ENCODE peak calls at places on chromosome 2, in four cellular contexts. B is lower lobe of right lung, Q is HCT116, N is SK-N-SH. V is an unnamed sample.

GRCh38 chr2:62424899-62425298 is 81.1 kb downstream of the TMEM17 start:
- DNase-seq in B (no peak), Q (no peak), N (no peak), V (no peak)

GRCh38 chr2:70047406-70048033 is 39.8 kb upstream of the PCBP1 start:
- DNase-seq in B (no peak), Q (no peak), N (no peak), V (no peak)

GRCh38 chr2:197229509-197230458 is 80.8 kb downstream of the ANKRD44 start:
- DNase-seq in B (no peak), Q (no peak), N (no peak), V (no peak)

GRCh38 chr2:224930990-224931389 is 111.3 kb downstream of the DOCK10 start:
- DNase-seq in B (no peak), Q (no peak), N (no peak), V (no peak)

GRCh38 chr2:176507736-176508135 is 238.5 kb downstream of the MTX2 start:
- DNase-seq in B (no peak), Q (no peak), N (no peak), V (no peak)

GRCh38 chr2:96353032-96353561 is 17.5 kb downstream of the NCAPH start:
- DNase-seq in B (no peak), Q (no peak), N (peak), V (peak)

GRCh38 chr2:230939691-230940475 is 14.8 kb upstream of the GPR55 start:
- DNase-seq in B (no peak), Q (no peak), N (no peak), V (no peak)

GRCh38 chr2:151730242-151730975 is 3.9 kb downstream of the NEB start:
- DNase-seq in B (no peak), Q (no peak), N (no peak), V (no peak)

GRCh38 chr2:52072949-52073348 is 1041.0 kb upstream of the NRXN1 start:
- DNase-seq in B (no peak), Q (no peak), N (no peak), V (no peak)

GRCh38 chr2:38515155-38516074 is 87.3 kb downstream of the HNRNPLL start:
- DNase-seq in B (peak), Q (no peak), N (no peak), V (peak)

GRCh38 chr2:75031906-75032803 is 73.7 kb downstream of the POLE4 start:
- DNase-seq in B (no peak), Q (no peak), N (no peak), V (no peak)

GRCh38 chr2:128374001-128374710 is 55.5 kb upstream of the HS6ST1 start:
- DNase-seq in B (peak), Q (no peak), N (no peak), V (no peak)

GRCh38 chr2:26344581-26345283 is 1.2 kb upstream of the SELENOI start:
- DNase-seq in B (no peak), Q (peak), N (no peak), V (no peak)

GRCh38 chr2:47300081-47300480 is 102.9 kb upstream of the MSH2 start:
- DNase-seq in B (no peak), Q (no peak), N (no peak), V (no peak)

GRCh38 chr2:172427990-172428840 is 829 bp downstream of the ITGA6 start:
- DNase-seq in B (peak), Q (no peak), N (peak), V (peak)

GRCh38 chr2:177175917-177176668 is 36.5 kb upstream of the HNRNPA3 start:
- DNase-seq in B (no peak), Q (no peak), N (no peak), V (no peak)

GRCh38 chr2:157336137-157336721 is 10.6 kb upstream of the ERMN start:
- DNase-seq in B (no peak), Q (peak), N (peak), V (no peak)

GRCh38 chr2:12797815-12798214 is 81.1 kb downstream of the TRIB2 start:
- DNase-seq in B (no peak), Q (no peak), N (no peak), V (no peak)

GRCh38 chr2:28631514-28632206 is 120.0 kb upstream of the PPP1CB start:
- DNase-seq in B (no peak), Q (no peak), N (no peak), V (no peak)

GRCh38 chr2:204842731-204843490 is 297.6 kb downstream of the PARD3B start:
- DNase-seq in B (no peak), Q (no peak), N (no peak), V (no peak)

GRCh38 chr2:169363570-169364150 is 1.3 kb upstream of the LRP2 start:
- DNase-seq in B (peak), Q (no peak), N (peak), V (no peak)

GRCh38 chr2:102094917-102095316 is 47.6 kb upstream of the IL1R1 start:
- DNase-seq in B (no peak), Q (peak), N (no peak), V (no peak)

GRCh38 chr2:53268626-53269025 is 499.0 kb upstream of the CHAC2 start:
- DNase-seq in B (no peak), Q (no peak), N (no peak), V (no peak)

GRCh38 chr2:122023059-122023879 is 267.8 kb downstream of the TSN start:
- DNase-seq in B (no peak), Q (no peak), N (peak), V (no peak)

GRCh38 chr2:37820471-37820991 is 104.6 kb upstream of the RMDN2 start:
- DNase-seq in B (no peak), Q (no peak), N (no peak), V (no peak)

GRCh38 chr2:75199428-75200011 is at the start of gene TACR1:
- DNase-seq in B (peak), Q (no peak), N (peak), V (peak)

GRCh38 chr2:40016151-40016885 is 237.3 kb upstream of the THUMPD2 start:
- DNase-seq in B (no peak), Q (no peak), N (no peak), V (no peak)

GRCh38 chr2:207819839-207820784 is 50.4 kb upstream of the FZD5 start:
- DNase-seq in B (no peak), Q (no peak), N (no peak), V (no peak)

DNA sequence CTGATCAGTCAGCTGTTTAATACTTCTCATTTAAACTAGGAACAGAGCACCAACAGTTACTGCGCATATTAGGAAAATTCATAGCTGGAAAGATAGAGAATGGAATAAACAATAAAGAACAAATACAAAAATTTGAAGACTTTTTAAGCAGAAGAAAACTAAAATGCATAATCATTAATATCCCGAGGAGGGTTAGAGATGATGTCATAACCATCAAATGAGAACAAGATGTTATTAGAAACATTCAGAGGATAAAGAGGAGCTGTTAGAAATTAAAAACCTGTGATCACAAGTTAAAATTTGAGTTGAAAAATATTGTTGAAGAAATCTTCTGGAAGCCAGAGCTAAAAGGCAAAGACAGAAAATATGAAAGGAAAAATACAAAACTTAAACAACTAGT is 54.0 kb upstream of the ALKAL2 start:
- DNase-seq in B (no peak), Q (no peak), N (no peak), V (no peak)
- H3K4me3 ChIP-seq in B (no peak), Q (no peak), N (no peak), V (no peak)

DNA sequence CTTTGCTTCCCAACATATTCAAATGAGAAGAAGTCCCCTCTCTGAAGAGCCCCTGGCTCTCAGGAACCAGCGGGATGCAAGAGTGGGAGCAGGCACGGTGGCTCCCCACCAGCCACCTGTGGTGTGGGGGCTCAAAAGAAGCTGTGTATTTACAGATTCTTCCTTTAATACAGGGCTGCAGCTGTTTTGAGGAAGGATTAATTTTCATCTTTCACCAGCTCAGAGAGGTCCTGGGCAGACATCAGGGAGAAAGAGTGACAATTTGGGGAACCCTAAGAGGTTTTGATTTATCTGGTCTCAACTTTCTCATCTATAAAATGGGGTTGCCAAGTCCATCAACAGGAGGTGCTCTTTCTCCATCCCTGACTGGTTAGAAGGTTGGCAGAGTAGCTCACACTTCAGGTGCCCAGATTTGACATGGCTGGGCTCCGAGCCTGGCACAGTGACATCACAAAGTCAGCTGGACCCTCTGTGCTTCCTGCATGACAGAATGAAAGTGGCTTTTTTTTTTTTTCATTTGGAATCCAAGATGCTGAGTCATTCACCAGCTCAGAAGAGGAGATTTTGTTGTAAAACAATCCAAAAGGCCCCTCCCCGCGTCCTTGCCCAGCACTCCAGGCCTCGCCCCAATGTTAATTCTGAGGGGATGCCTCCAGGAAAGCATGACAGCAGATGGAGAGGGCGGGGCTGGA is 15.5 kb upstream of the SIX2 start:
- DNase-seq in B (no peak), Q (peak), N (no peak), V (no peak)
- TF ChIP-seq CTCF in B (no peak), Q (peak), N (peak), V (no peak)

GRCh38 chr2:164560181-164560792 is 61.0 kb downstream of the GRB14 start:
- DNase-seq in B (no peak), Q (peak), N (peak), V (no peak)
- H3K4me3 ChIP-seq in B (no peak), Q (no peak), N (no peak), V (peak)

DNA sequence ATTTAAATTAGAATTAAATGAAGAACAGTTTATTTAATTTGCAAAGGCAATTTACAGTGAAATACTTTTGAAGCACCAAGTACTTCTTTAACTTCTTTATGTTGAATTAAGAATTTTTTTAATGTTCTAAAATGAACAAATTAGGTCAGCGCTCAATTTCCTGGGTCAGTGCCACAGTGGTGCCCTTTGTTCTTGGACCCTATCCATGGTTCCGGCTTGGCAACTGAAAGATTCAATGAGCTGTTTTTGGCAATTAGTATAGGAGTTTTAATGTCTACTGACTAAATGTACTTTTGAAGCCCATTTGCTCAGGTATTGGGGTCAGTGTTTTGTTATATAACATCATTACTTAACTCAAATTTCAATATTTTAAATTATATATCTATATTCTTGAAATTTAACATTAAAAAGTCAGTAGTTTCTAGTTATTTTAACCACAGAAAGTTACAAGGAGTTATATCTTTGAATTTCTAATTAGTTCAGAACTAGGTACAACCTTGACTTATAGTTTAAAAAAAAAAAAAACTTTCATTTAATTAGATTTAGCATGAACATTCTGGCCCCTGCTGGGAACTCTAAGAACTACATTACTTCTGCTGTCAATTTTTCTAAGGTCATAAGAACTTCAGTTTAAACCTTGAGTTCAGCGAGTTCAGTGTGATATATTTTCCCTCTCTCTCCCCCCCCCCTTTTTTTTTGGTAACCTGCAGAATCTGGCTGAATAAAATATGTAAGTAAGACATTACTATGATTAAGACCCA is 7.6 kb upstream of the MSTN start:
- DNase-seq in B (no peak), Q (peak), N (peak), V (no peak)
- TF ChIP-seq CTCF in B (peak), Q (peak), N (peak), V (peak)

GRCh38 chr2:133418671-133419070 is 149.6 kb downstream of the NCKAP5 start:
- DNase-seq in B (no peak), Q (no peak), N (no peak), V (no peak)

GRCh38 chr2:133420748-133421147 is 147.5 kb downstream of the NCKAP5 start:
- DNase-seq in B (no peak), Q (no peak), N (no peak), V (no peak)

GRCh38 chr2:133424876-133425275 is 143.4 kb downstream of the NCKAP5 start:
- DNase-seq in B (no peak), Q (no peak), N (no peak), V (no peak)

GRCh38 chr2:133422946-133423345 is 145.3 kb downstream of the NCKAP5 start:
- DNase-seq in B (no peak), Q (no peak), N (no peak), V (no peak)

GRCh38 chr2:133421516-133422324 is 146.5 kb downstream of the NCKAP5 start:
- DNase-seq in B (no peak), Q (no peak), N (peak), V (peak)
- H3K4me3 ChIP-seq in B (peak), Q (no peak), N (no peak), V (no peak)

V was measured in left ventricle myocardium inferior.